ENCODE peak calls at places on chromosomes 4 and X, in eight cellular contexts. H is fibroblast of lung, V is substantia nigra, F is Peyer's patch, N is lung, A is left lung, S is RWPE1, P is thyroid gland. G is an unnamed sample.

GRCh38 chr4:177119021-177119461 is 190.6 kb upstream of the NEIL3 start:
- DNase-seq in P (no peak), S (no peak), H (peak), N (no peak), F (no peak), V (no peak), A (no peak), G (no peak)

GRCh38 chr4:46250997-46251396 is 127.1 kb upstream of the GABRG1 start:
- DNase-seq in N (no peak), F (no peak), P (no peak), V (no peak), S (no peak), H (no peak), A (no peak), G (no peak)

GRCh38 chr4:120977435-120977997 is 55.0 kb upstream of the PRDM5 start:
- DNase-seq in N (no peak), S (peak), F (no peak), H (peak), P (no peak), A (no peak), V (no peak), G (peak)

GRCh38 chrX:154063234-154063633 is 34.3 kb downstream of the MECP2 start:
- DNase-seq in P (no peak), V (no peak), S (no peak), H (no peak), N (no peak), A (no peak), F (no peak), G (no peak)

GRCh38 chr4:134567461-134567860 is 365.9 kb upstream of the PABPC4L start:
- DNase-seq in V (no peak), P (no peak), F (no peak), N (no peak), A (no peak), S (no peak), H (peak), G (no peak)

GRCh38 chr4:128916832-128917231 is 107.3 kb downstream of the JADE1 start:
- DNase-seq in V (no peak), S (no peak), H (no peak), N (peak), F (peak), P (peak), A (peak), G (no peak)

GRCh38 chr4:99507762-99508161 is 3.1 kb upstream of the C4orf17 start:
- DNase-seq in S (peak), P (no peak), A (no peak), F (no peak), V (no peak), H (peak), N (no peak), G (peak)

GRCh38 chrX:11137543-11138139 is 26.5 kb downstream of the HCCS start:
- DNase-seq in H (peak), P (no peak), F (no peak), V (no peak), S (no peak), A (no peak), N (no peak), G (no peak)

GRCh38 chr4:137532869-137533236 is 559 bp upstream of the PCDH18 start:
- DNase-seq in V (no peak), S (no peak), N (no peak), A (no peak), H (peak), F (no peak), P (no peak), G (no peak)

GRCh38 chr4:158164849-158165248 is 8.0 kb downstream of the GASK1B start:
- DNase-seq in A (no peak), P (no peak), S (no peak), H (no peak), F (no peak), V (no peak), N (no peak), G (no peak)

GRCh38 chrX:22629105-22629725 is 356.5 kb downstream of the CBLL2 start:
- DNase-seq in N (no peak), H (peak), V (no peak), F (no peak), A (no peak), S (peak), P (no peak), G (peak)

GRCh38 chrX:153408221-153408721 is 3.0 kb upstream of the ZFP92 start:
- DNase-seq in F (no peak), N (no peak), S (no peak), P (no peak), A (no peak), H (no peak), V (no peak), G (no peak)

GRCh38 chrX:38986586-38986985 is 185.3 kb downstream of the MID1IP1 start:
- DNase-seq in N (no peak), P (no peak), S (no peak), V (no peak), F (no peak), H (no peak), A (no peak), G (no peak)

GRCh38 chrX:131747173-131747572 is 203.3 kb downstream of the OR13H1 start:
- DNase-seq in H (peak), F (peak), N (peak), S (no peak), V (peak), P (no peak), A (peak), G (no peak)

GRCh38 chr4:166658585-166658984 is 575.7 kb downstream of the SPOCK3 start:
- DNase-seq in P (no peak), S (no peak), H (no peak), F (no peak), N (no peak), V (no peak), A (no peak), G (no peak)

GRCh38 chr4:37365888-37366287 is 121.3 kb downstream of the NWD2 start:
- DNase-seq in H (peak), N (no peak), A (no peak), F (no peak), V (no peak), S (no peak), P (no peak), G (no peak)

GRCh38 chr4:102219143-102219542 is 126.1 kb downstream of the SLC39A8 start:
- DNase-seq in V (no peak), S (no peak), N (no peak), A (no peak), H (no peak), P (no peak), F (no peak), G (no peak)

GRCh38 chr4:2944091-2944482 is 19.1 kb downstream of the NOP14 start:
- DNase-seq in P (no peak), N (no peak), S (no peak), A (no peak), F (no peak), H (no peak), V (no peak), G (no peak)

GRCh38 chr4:40672528-40673522 is 43.2 kb upstream of the RBM47 start:
- DNase-seq in S (peak), N (peak), H (peak), F (no peak), A (peak), P (no peak), V (no peak), G (peak)

GRCh38 chr4:94177822-94178221 is 29.8 kb upstream of the SMARCAD1 start:
- DNase-seq in V (no peak), H (no peak), P (no peak), N (no peak), F (no peak), A (no peak), S (no peak), G (no peak)

GRCh38 chrX:152989292-152989658 is 4.6 kb downstream of the PNMA5 start:
- DNase-seq in P (no peak), S (no peak), F (no peak), N (no peak), V (no peak), A (no peak), H (no peak), G (no peak)

GRCh38 chr4:189533603-189534002 is 407.1 kb upstream of the FRG1 start:
- DNase-seq in H (no peak), S (no peak), F (no peak), P (no peak), V (no peak), N (no peak), A (no peak), G (no peak)

GRCh38 chr4:97987019-97987648 is 156.1 kb downstream of the STPG2 start:
- DNase-seq in N (no peak), V (no peak), P (no peak), A (no peak), H (peak), S (peak), F (no peak), G (no peak)

GRCh38 chr4:94455081-94455480 is 3.3 kb downstream of the PDLIM5 start:
- DNase-seq in N (no peak), S (peak), V (no peak), A (peak), P (peak), F (no peak), H (peak), G (no peak)

GRCh38 chr4:81757706-81758105 is 286.0 kb upstream of the RASGEF1B start:
- DNase-seq in A (no peak), S (no peak), P (no peak), V (no peak), N (no peak), H (no peak), F (no peak), G (no peak)

GRCh38 chr4:75513529-75514130 is 573 bp downstream of the RCHY1 start:
- DNase-seq in A (no peak), F (no peak), V (no peak), H (peak), N (no peak), P (no peak), S (no peak), G (no peak)

GRCh38 chr4:83852085-83852451 is 316.2 kb downstream of the GPAT3 start:
- DNase-seq in P (no peak), N (no peak), A (no peak), S (peak), V (no peak), H (peak), F (no peak), G (peak)

GRCh38 chr4:112093636-112094202 is 51.5 kb upstream of the FAM241A start:
- DNase-seq in N (no peak), F (no peak), P (no peak), S (no peak), V (no peak), A (no peak), H (no peak), G (no peak)

GRCh38 chr4:118224239-118224829 is 128.5 kb downstream of the PRSS12 start:
- DNase-seq in A (no peak), H (peak), N (no peak), P (no peak), F (no peak), V (no peak), S (peak), G (peak)

GRCh38 chrX:40267334-40268118 is 169.8 kb upstream of the BCOR start:
- DNase-seq in A (no peak), H (no peak), V (no peak), P (peak), N (no peak), F (no peak), S (no peak), G (no peak)

GRCh38 chrX:40261955-40262596 is 164.3 kb upstream of the BCOR start:
- DNase-seq in F (no peak), P (no peak), H (no peak), A (peak), N (peak), V (no peak), S (no peak), G (no peak)

GRCh38 chrX:40268126-40268525 is 170.4 kb upstream of the BCOR start:
- DNase-seq in N (no peak), P (no peak), S (no peak), A (no peak), F (no peak), H (no peak), V (no peak), G (no peak)

GRCh38 chrX:40262641-40263560 is 165.1 kb upstream of the BCOR start:
- DNase-seq in H (peak), S (peak), F (no peak), A (no peak), V (no peak), N (peak), P (peak), G (no peak)

GRCh38 chrX:40266490-40267333 is 169.0 kb upstream of the BCOR start:
- DNase-seq in V (peak), N (peak), A (peak), S (peak), H (peak), F (peak), P (peak), G (no peak)
- H3K27ac ChIP-seq in V (no peak), N (peak), A (peak), S (no peak), H (peak), F (peak), P (no peak), G (no peak)

DNA sequence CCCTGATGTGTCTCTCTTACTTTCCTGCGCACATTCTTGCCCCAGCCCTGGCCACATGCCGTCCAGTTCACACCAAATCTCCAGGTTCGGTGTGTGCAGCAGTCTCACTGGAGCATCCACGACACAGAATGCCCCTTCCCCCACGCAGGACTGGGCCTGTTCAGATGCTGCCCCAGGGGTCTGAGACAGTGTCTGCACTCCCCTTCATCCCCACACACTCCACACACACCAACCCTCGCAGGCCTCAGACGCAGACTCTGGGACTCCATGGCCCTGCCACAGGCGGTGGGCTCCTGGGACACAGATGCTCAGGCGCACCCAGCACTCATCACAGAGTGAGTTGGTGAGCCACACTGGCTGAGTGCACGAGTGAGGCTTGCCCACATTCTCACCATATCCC is 83.9 kb downstream of the AFAP1 start:
- DNase-seq in P (no peak), S (no peak), N (no peak), A (no peak), F (no peak), V (no peak), H (no peak), G (no peak)
- H3K27ac ChIP-seq in P (no peak), S (no peak), N (no peak), A (no peak), F (peak), V (no peak), H (peak), G (no peak)

DNA sequence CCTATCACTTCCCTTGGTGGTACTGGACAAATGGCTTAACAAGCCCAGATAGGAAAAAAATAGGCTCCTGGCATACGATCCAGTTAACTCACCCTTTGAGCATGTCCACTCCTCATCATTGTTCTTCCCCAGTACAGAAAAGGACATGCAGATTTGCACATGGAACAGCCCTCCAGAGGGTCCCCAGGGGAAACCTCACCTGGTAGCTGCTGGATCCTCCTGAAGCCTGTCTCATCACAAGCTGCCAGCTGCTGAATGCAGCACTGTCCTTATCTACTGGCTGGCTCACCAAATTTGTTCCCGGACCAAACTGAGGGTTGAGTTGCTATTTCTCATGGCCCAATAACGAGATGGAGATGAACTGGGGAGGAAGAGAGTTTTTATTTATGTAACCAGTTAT is 49.4 kb downstream of the SERTM2 start:
- DNase-seq in S (no peak), N (no peak), F (no peak), A (no peak), P (no peak), H (no peak), V (no peak), G (no peak)
- H3K27ac ChIP-seq in S (no peak), N (no peak), F (no peak), A (no peak), P (no peak), H (no peak), V (no peak), G (no peak)

DNA sequence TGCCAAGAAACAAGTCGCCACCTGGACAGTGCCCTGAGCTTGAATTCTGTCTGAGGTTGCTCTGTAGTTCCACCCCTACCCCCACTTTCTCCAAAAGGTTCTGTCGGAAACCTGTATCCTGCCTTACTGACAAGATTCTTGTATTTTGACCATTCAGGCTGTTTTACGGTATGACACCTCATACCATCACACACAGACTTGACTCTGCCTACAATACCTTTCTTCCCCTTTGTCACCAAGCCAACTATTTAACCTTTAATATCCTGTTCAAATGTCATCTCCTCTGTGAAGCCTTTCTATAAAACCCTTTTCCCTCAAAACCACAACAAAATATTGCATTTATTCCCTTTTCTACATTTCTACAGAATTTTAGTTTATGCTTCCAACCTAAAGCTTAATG is 161.9 kb downstream of the VSIG4 start:
- DNase-seq in P (no peak), S (no peak), V (no peak), A (no peak), H (no peak), F (no peak), N (no peak), G (no peak)
- H3K27ac ChIP-seq in P (no peak), S (no peak), V (no peak), A (no peak), H (no peak), F (no peak), N (no peak), G (no peak)

GRCh38 chrX:125436855-125437254 is 117.2 kb downstream of the TEX13C start:
- DNase-seq in H (no peak), P (no peak), F (no peak), A (no peak), S (no peak), V (no peak), N (no peak), G (no peak)

GRCh38 chrX:125444659-125445058 is 125.0 kb downstream of the TEX13C start:
- DNase-seq in P (no peak), S (no peak), F (no peak), V (no peak), A (no peak), N (no peak), H (no peak), G (no peak)

GRCh38 chrX:125439194-125439849 is 119.7 kb downstream of the TEX13C start:
- DNase-seq in A (no peak), V (no peak), S (no peak), P (no peak), F (no peak), H (no peak), N (no peak), G (no peak)
- H3K27ac ChIP-seq in A (no peak), V (no peak), S (no peak), P (no peak), F (no peak), H (no peak), N (no peak), G (no peak)

GRCh38 chrX:148024425-148025148 is 43.5 kb downstream of the FMR1NB start:
- DNase-seq in S (no peak), H (no peak), V (no peak), N (no peak), A (no peak), P (no peak), F (peak), G (no peak)
- H3K27ac ChIP-seq in S (no peak), H (no peak), V (no peak), N (no peak), A (no peak), P (no peak), F (no peak), G (no peak)

GRCh38 chr4:142405021-142405991 is 440.8 kb downstream of the INPP4B start:
- DNase-seq in F (peak), S (peak), P (peak), A (peak), V (peak), H (peak), N (peak), G (peak)

GRCh38 chr4:142406917-142407501 is 439.1 kb downstream of the INPP4B start:
- DNase-seq in P (no peak), F (no peak), N (no peak), S (no peak), A (no peak), H (peak), V (no peak), G (no peak)

GRCh38 chr4:142406051-142406549 is 440.0 kb downstream of the INPP4B start:
- DNase-seq in A (no peak), V (no peak), N (no peak), P (no peak), S (peak), F (no peak), H (peak), G (no peak)

GRCh38 chr4:142407569-142407968 is 438.5 kb downstream of the INPP4B start:
- DNase-seq in P (no peak), N (no peak), V (no peak), A (no peak), F (no peak), S (peak), H (peak), G (no peak)

GRCh38 chr4:142408003-142408441 is 438.1 kb downstream of the INPP4B start:
- DNase-seq in P (no peak), S (peak), F (no peak), A (no peak), V (no peak), N (no peak), H (peak), G (peak)
- H3K27ac ChIP-seq in P (no peak), S (peak), F (no peak), A (no peak), V (no peak), N (no peak), H (no peak), G (peak)

GRCh38 chr4:153346031-153346430 is 1.5 kb downstream of the MND1 start:
- DNase-seq in S (no peak), H (no peak), V (no peak), P (no peak), A (no peak), N (no peak), F (no peak), G (no peak)

GRCh38 chr4:153345011-153345981 is 808 bp downstream of the MND1 start:
- DNase-seq in A (peak), P (peak), H (peak), F (peak), V (no peak), S (peak), N (peak), G (no peak)

GRCh38 chr4:153347117-153347516 is 2.6 kb downstream of the MND1 start:
- DNase-seq in N (no peak), A (no peak), S (no peak), V (no peak), H (no peak), F (no peak), P (no peak), G (no peak)

GRCh38 chr4:153348006-153348405 is 3.5 kb downstream of the MND1 start:
- DNase-seq in A (no peak), N (no peak), F (no peak), V (no peak), H (peak), P (no peak), S (no peak), G (no peak)

GRCh38 chr4:153346563-153346962 is 2.1 kb downstream of the MND1 start:
- DNase-seq in N (no peak), H (no peak), V (no peak), P (no peak), A (no peak), F (no peak), S (no peak), G (no peak)
- H3K27ac ChIP-seq in N (no peak), H (no peak), V (no peak), P (no peak), A (no peak), F (no peak), S (no peak), G (no peak)

GRCh38 chr4:151584101-151584500 is 175.1 kb downstream of the FHIP1A start:
- DNase-seq in A (no peak), N (no peak), P (no peak), S (peak), H (no peak), V (no peak), F (no peak), G (peak)
- H3K27ac ChIP-seq in A (no peak), N (no peak), P (no peak), S (no peak), H (no peak), V (no peak), F (no peak), G (peak)

G was measured in epithelial cell of prostate.